ENCODE peak calls at places on chromosomes 1 and 21, in five cellular contexts. One of them, this sample, is unnamed.

GRCh38 chr1:184242507-184242943 is 144.3 kb upstream of the C1orf21 start:
- DNase-seq in AG04449: peak; percentile 29
- DNase-seq in keratinocyte: no peak
- DNase-seq in fibroblast of pulmonary artery: peak; percentile 41
- DNase-seq in IMR-90: peak; percentile 91
- DNase-seq in this sample: peak; percentile 50

GRCh38 chr1:67792756-67793475 is 40.4 kb downstream of the GNG12 start:
- DNase-seq in AG04449: no peak
- DNase-seq in keratinocyte: no peak
- DNase-seq in fibroblast of pulmonary artery: no peak
- DNase-seq in IMR-90: peak; percentile 37
- DNase-seq in this sample: no peak

GRCh38 chr1:187685338-187685737 is 856.6 kb downstream of the PLA2G4A start:
- DNase-seq in AG04449: peak; percentile 59
- DNase-seq in keratinocyte: no peak
- DNase-seq in fibroblast of pulmonary artery: peak; percentile 76
- DNase-seq in IMR-90: peak; percentile 86
- DNase-seq in this sample: peak; percentile 15

GRCh38 chr1:30088594-30089556 is 634.5 kb downstream of the MATN1 start:
- DNase-seq in AG04449: no peak
- DNase-seq in keratinocyte: no peak
- DNase-seq in fibroblast of pulmonary artery: no peak
- DNase-seq in IMR-90: no peak
- DNase-seq in this sample: no peak

GRCh38 chr1:41380979-41381690 is 19.9 kb downstream of the FOXO6 start:
- DNase-seq in AG04449: no peak
- DNase-seq in keratinocyte: no peak
- DNase-seq in fibroblast of pulmonary artery: no peak
- DNase-seq in IMR-90: no peak
- DNase-seq in this sample: no peak

GRCh38 chr21:43321111-43321510 is 105.8 kb downstream of the SIK1 start:
- DNase-seq in AG04449: no peak
- DNase-seq in keratinocyte: no peak
- DNase-seq in fibroblast of pulmonary artery: no peak
- DNase-seq in IMR-90: peak; percentile 37
- DNase-seq in this sample: no peak

GRCh38 chr1:29275435-29275834 is 39.1 kb downstream of the PTPRU start:
- DNase-seq in AG04449: no peak
- DNase-seq in keratinocyte: no peak
- DNase-seq in fibroblast of pulmonary artery: no peak
- DNase-seq in IMR-90: no peak
- DNase-seq in this sample: no peak

GRCh38 chr1:96730574-96731298 is 9.2 kb downstream of the PTBP2 start:
- DNase-seq in AG04449: no peak
- DNase-seq in keratinocyte: no peak
- DNase-seq in fibroblast of pulmonary artery: peak; percentile 28
- DNase-seq in IMR-90: peak; percentile 18
- DNase-seq in this sample: peak; percentile 13

GRCh38 chr1:174448964-174449363 is 1.2 kb downstream of the GPR52 start:
- DNase-seq in AG04449: no peak
- DNase-seq in keratinocyte: no peak
- DNase-seq in fibroblast of pulmonary artery: peak; percentile 13
- DNase-seq in IMR-90: peak; percentile 40
- DNase-seq in this sample: peak; percentile 4

GRCh38 chr1:236795757-236796719 is 946 bp downstream of the MTR start:
- DNase-seq in AG04449: no peak
- DNase-seq in keratinocyte: peak; percentile 4
- DNase-seq in fibroblast of pulmonary artery: peak; percentile 61
- DNase-seq in IMR-90: peak; percentile 62
- DNase-seq in this sample: peak; percentile 43

DNA sequence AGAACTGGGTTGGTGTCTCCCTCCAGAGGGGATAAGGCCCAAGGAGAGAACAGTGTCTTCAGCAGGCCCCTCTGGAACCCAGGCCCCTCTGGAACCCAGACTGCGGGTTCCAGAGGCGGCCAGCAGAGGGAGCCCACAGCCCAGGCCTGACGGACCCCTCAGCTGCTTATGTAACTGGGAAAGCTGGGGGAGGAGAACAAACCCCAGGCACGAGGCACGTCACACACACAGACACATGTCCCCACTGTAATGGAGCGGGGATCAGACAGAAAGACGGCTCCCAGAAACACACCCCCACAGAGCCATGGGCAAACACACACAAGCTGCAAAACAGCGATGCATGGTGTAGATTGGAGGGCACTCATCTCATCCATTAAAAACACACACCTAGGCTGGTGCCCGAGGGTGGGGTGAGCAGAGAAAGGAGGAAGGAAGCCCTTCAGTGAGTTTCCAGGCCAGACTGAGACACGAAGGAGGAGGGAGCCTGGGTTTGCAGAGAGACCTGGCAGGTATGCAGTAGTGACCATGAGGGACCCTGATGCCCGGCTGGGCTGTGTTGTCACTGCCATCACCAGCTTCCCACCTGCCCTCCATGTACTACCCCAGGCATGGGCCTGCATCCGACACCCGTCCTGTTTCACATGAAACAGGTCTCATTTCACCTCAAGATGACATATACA is 2.8 kb upstream of the IGSF8 start:
- DNase-seq in AG04449: no peak
- DNase-seq in keratinocyte: peak; percentile 36
- DNase-seq in fibroblast of pulmonary artery: peak; percentile 72
- DNase-seq in IMR-90: peak; percentile 62
- DNase-seq in this sample: peak; percentile 75
- H3K4me3 ChIP-seq in AG04449: peak overlapping the region; percentile 16
- H3K4me3 ChIP-seq in keratinocyte: no peak overlapping the region
- H3K4me3 ChIP-seq in fibroblast of pulmonary artery: no peak overlapping the region
- H3K4me3 ChIP-seq in IMR-90: no peak overlapping the region
- H3K4me3 ChIP-seq in this sample: peak overlapping the region; percentile 17

GRCh38 chr1:166166701-166167394 is at the start of gene FAM78B:
- DNase-seq in AG04449: no peak
- DNase-seq in keratinocyte: no peak
- DNase-seq in fibroblast of pulmonary artery: peak; percentile 56
- DNase-seq in IMR-90: peak; percentile 7
- DNase-seq in this sample: peak; percentile 59
- TF ChIP-seq CTCF in AG04449: no peak
- TF ChIP-seq CTCF in keratinocyte: no peak
- TF ChIP-seq CTCF in fibroblast of pulmonary artery: no peak
- TF ChIP-seq CTCF in IMR-90: no peak
- TF ChIP-seq CTCF in this sample: no peak

DNA sequence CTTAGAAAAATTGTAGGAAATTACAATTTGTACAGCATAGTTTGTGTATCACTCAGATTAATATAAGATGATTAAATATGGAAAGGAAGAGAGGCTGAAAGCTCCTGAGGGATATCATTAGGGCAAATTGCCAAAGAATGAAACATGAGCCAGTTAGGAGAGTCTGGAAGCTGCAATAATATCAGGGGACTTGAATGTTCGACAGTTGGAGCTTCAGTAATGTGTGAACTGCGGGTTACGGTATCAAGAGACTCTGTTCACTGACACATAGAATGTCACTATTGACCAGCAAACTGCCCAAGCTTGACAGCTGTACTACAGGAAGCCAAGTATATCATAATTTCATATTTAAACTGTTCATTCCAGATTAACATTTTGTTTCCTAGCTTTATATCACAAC is 157.2 kb downstream of the DENND1B start:
- DNase-seq in AG04449: no peak
- DNase-seq in keratinocyte: no peak
- DNase-seq in fibroblast of pulmonary artery: peak; percentile 34
- DNase-seq in IMR-90: peak; percentile 34
- DNase-seq in this sample: peak; percentile 3
- H3K4me3 ChIP-seq in AG04449: no peak overlapping the region
- H3K4me3 ChIP-seq in keratinocyte: no peak overlapping the region
- H3K4me3 ChIP-seq in fibroblast of pulmonary artery: no peak overlapping the region
- H3K4me3 ChIP-seq in IMR-90: no peak overlapping the region
- H3K4me3 ChIP-seq in this sample: no peak overlapping the region

DNA sequence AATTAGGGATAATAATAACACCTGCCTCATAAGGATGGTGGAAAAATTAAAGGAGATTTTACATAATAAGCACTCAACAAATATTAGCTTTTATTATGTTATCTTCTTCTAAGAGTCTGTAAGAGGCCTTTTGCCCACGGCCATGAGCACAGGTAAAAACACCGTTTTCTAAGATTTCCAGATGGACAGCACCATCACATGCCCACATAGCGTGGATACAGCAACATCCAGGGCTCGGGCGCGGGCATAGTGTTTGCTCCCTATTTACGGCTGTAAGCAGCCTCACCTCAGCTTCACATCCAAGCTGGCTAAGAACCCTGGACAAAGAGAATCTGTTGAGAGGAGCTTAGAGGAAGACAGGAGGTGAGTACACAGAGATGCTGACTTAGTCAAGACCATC is 216.4 kb upstream of the IRF2BP2 start:
- DNase-seq in AG04449: no peak
- DNase-seq in keratinocyte: no peak
- DNase-seq in fibroblast of pulmonary artery: no peak
- DNase-seq in IMR-90: no peak
- DNase-seq in this sample: no peak
- TF ChIP-seq CTCF in AG04449: no peak
- TF ChIP-seq CTCF in keratinocyte: no peak
- TF ChIP-seq CTCF in fibroblast of pulmonary artery: no peak
- TF ChIP-seq CTCF in IMR-90: no peak
- TF ChIP-seq CTCF in this sample: no peak

DNA sequence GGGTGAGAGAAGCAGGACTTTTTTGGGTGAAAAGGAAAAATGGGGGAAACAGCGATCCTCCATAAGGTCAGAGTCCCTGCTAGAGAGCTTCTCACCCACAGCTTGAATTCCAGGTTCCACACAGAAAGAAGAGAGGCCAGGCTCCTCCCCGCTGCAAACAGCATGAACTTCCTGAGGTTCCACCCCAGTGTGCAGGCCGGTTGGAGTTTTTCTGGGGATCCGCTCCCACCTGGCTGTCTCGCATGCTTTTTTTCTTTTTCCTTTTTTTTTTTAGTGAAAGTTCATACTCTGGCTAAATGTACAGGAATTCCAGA is 595.1 kb upstream of the ZP4 start:
- DNase-seq in AG04449: no peak
- DNase-seq in keratinocyte: no peak
- DNase-seq in fibroblast of pulmonary artery: no peak
- DNase-seq in IMR-90: no peak
- DNase-seq in this sample: peak; percentile 11
- H3K4me3 ChIP-seq in AG04449: no peak overlapping the region
- H3K4me3 ChIP-seq in keratinocyte: peak overlapping the region; percentile 24
- H3K4me3 ChIP-seq in fibroblast of pulmonary artery: no peak overlapping the region
- H3K4me3 ChIP-seq in IMR-90: no peak overlapping the region
- H3K4me3 ChIP-seq in this sample: peak overlapping the region; percentile 26

GRCh38 chr1:86419277-86419903 is 4.6 kb upstream of the CLCA2 start:
- DNase-seq in AG04449: no peak
- DNase-seq in keratinocyte: no peak
- DNase-seq in fibroblast of pulmonary artery: peak; percentile 63
- DNase-seq in IMR-90: no peak
- DNase-seq in this sample: peak; percentile 25
- TF ChIP-seq CTCF in AG04449: peak; percentile 49
- TF ChIP-seq CTCF in keratinocyte: peak; percentile 72
- TF ChIP-seq CTCF in fibroblast of pulmonary artery: peak; percentile 81
- TF ChIP-seq CTCF in IMR-90: peak; percentile 29
- TF ChIP-seq CTCF in this sample: peak; percentile 64

DNA sequence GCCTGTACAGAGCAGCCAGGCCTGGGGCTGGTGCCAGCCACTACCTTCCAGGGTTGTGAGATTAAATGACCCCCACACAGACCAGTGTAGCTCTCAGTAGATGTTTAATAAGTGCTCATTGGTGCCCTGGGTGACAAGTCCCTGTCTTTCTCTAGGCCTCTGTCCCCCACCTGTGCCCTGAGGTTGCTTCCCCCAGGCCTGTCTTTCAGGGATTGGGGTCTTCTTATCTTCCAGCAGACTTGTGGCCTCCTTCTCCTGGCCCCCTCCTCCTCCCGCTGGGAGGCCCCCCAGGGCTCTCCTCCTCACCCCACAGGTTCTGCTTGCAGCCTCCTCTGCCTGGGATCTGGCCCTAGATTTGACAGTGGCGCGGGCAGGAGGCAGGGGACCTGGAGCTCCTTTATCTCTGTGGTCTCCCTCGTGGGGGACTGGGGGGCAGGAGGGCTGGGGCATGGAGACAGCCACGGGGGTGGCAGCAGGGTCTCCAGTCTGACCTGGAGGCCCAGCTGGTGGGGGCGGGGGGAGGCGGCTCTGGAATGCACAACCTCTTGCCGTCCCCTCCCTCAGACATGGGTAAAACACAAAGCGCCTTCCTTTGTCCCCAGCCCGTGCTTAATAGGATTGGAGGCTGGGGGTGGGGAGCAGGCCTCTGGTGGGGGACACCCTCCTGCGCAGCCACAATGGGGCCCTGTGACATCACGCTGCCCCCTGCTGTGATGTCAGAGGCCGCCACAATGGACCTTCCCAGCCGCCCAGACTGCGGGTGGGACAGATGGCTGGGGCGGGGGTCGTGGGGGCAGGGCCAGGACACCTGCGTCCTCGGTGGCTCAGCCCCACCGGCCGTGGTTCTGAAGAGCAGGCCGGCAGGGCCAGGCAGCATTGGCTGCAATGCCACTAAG is 40.2 kb downstream of the EPHA2 start:
- DNase-seq in AG04449: no peak
- DNase-seq in keratinocyte: no peak
- DNase-seq in fibroblast of pulmonary artery: no peak
- DNase-seq in IMR-90: no peak
- DNase-seq in this sample: no peak
- H3K4me3 ChIP-seq in AG04449: no peak overlapping the region
- H3K4me3 ChIP-seq in keratinocyte: no peak overlapping the region
- H3K4me3 ChIP-seq in fibroblast of pulmonary artery: no peak overlapping the region
- H3K4me3 ChIP-seq in IMR-90: no peak overlapping the region
- H3K4me3 ChIP-seq in this sample: no peak overlapping the region